ENCODE peak calls at places on chromosome 16, in nine cellular contexts. One of them, this sample, is unnamed.
A peak's percentile ranks its signal among the peaks of the same experiment; 100 is the strongest.

GRCh38 chr16:57115504-57116182 is 23.3 kb downstream of the CPNE2 start:
- DNase-seq in GM23338: peak; percentile 60
- DNase-seq in SK-N-SH: peak; percentile 70
- DNase-seq in A549: no peak
- DNase-seq in PC-3: no peak
- DNase-seq in IMR-90: peak; percentile 28
- DNase-seq in mesendoderm: no peak
- DNase-seq in fibroblast of lung: peak; percentile 47
- DNase-seq in HCT116: no peak
- DNase-seq in this sample: peak; percentile 84

GRCh38 chr16:55029509-55029908 is 98.8 kb downstream of the IRX5 start:
- DNase-seq in HCT116: no peak
- DNase-seq in A549: no peak
- DNase-seq in fibroblast of lung: no peak
- DNase-seq in mesendoderm: no peak
- DNase-seq in IMR-90: no peak
- DNase-seq in PC-3: no peak
- DNase-seq in GM23338: no peak
- DNase-seq in SK-N-SH: no peak
- DNase-seq in this sample: no peak

GRCh38 chr16:17063156-17063555 is 407.6 kb downstream of the XYLT1 start:
- DNase-seq in PC-3: no peak
- DNase-seq in HCT116: no peak
- DNase-seq in mesendoderm: no peak
- DNase-seq in GM23338: no peak
- DNase-seq in fibroblast of lung: no peak
- DNase-seq in IMR-90: no peak
- DNase-seq in A549: no peak
- DNase-seq in SK-N-SH: no peak
- DNase-seq in this sample: no peak

GRCh38 chr16:27179500-27180072 is 23.7 kb upstream of the KDM8 start:
- DNase-seq in HCT116: peak; percentile 58
- DNase-seq in PC-3: peak; percentile 58
- DNase-seq in GM23338: peak; percentile 91
- DNase-seq in mesendoderm: peak; percentile 83
- DNase-seq in A549: peak; percentile 58
- DNase-seq in IMR-90: peak; percentile 47
- DNase-seq in fibroblast of lung: peak; percentile 66
- DNase-seq in SK-N-SH: peak; percentile 77
- DNase-seq in this sample: peak; percentile 79

GRCh38 chr16:79628501-79628975 is 28.0 kb upstream of the MAF start:
- DNase-seq in IMR-90: peak; percentile 19
- DNase-seq in PC-3: no peak
- DNase-seq in fibroblast of lung: peak; percentile 78
- DNase-seq in SK-N-SH: no peak
- DNase-seq in HCT116: no peak
- DNase-seq in GM23338: no peak
- DNase-seq in mesendoderm: peak; percentile 21
- DNase-seq in A549: no peak
- DNase-seq in this sample: no peak

GRCh38 chr16:57622361-57623250 is 5.8 kb upstream of the ADGRG1 start:
- DNase-seq in mesendoderm: no peak
- DNase-seq in HCT116: no peak
- DNase-seq in fibroblast of lung: no peak
- DNase-seq in A549: no peak
- DNase-seq in PC-3: no peak
- DNase-seq in GM23338: no peak
- DNase-seq in IMR-90: no peak
- DNase-seq in SK-N-SH: no peak
- DNase-seq in this sample: no peak

GRCh38 chr16:16163571-16163970 is 59.7 kb downstream of the ABCC6 start:
- DNase-seq in mesendoderm: no peak
- DNase-seq in GM23338: no peak
- DNase-seq in A549: no peak
- DNase-seq in SK-N-SH: no peak
- DNase-seq in PC-3: no peak
- DNase-seq in HCT116: no peak
- DNase-seq in IMR-90: no peak
- DNase-seq in fibroblast of lung: no peak
- DNase-seq in this sample: no peak

GRCh38 chr16:3997231-3997841 is 116.8 kb upstream of the CREBBP start:
- DNase-seq in A549: no peak
- DNase-seq in fibroblast of lung: no peak
- DNase-seq in GM23338: no peak
- DNase-seq in HCT116: no peak
- DNase-seq in SK-N-SH: no peak
- DNase-seq in IMR-90: no peak
- DNase-seq in mesendoderm: no peak
- DNase-seq in PC-3: no peak
- DNase-seq in this sample: peak; percentile 60

GRCh38 chr16:75860654-75861053 is 134.4 kb upstream of the CPHXL start:
- DNase-seq in GM23338: peak; percentile 28
- DNase-seq in fibroblast of lung: no peak
- DNase-seq in HCT116: no peak
- DNase-seq in A549: no peak
- DNase-seq in mesendoderm: peak; percentile 28
- DNase-seq in IMR-90: no peak
- DNase-seq in PC-3: no peak
- DNase-seq in SK-N-SH: peak; percentile 29
- DNase-seq in this sample: peak; percentile 66

GRCh38 chr16:35188288-35189155 is 1729.1 kb downstream of the TP53TG3F start:
- DNase-seq in fibroblast of lung: no peak
- DNase-seq in A549: no peak
- DNase-seq in IMR-90: no peak
- DNase-seq in SK-N-SH: peak; percentile 63
- DNase-seq in mesendoderm: peak; percentile 1
- DNase-seq in GM23338: peak; percentile 8
- DNase-seq in HCT116: no peak
- DNase-seq in PC-3: no peak
- DNase-seq in this sample: no peak

GRCh38 chr16:4935231-4935855 is 1.6 kb downstream of the PPL start:
- DNase-seq in A549: no peak
- DNase-seq in fibroblast of lung: peak; percentile 92
- DNase-seq in PC-3: no peak
- DNase-seq in IMR-90: no peak
- DNase-seq in mesendoderm: no peak
- DNase-seq in GM23338: no peak
- DNase-seq in HCT116: no peak
- DNase-seq in SK-N-SH: no peak
- DNase-seq in this sample: no peak

GRCh38 chr16:1150511-1150982 is 2.4 kb upstream of the CACNA1H start:
- DNase-seq in PC-3: peak; percentile 26
- DNase-seq in GM23338: peak; percentile 64
- DNase-seq in fibroblast of lung: peak; percentile 28
- DNase-seq in HCT116: peak; percentile 60
- DNase-seq in A549: peak; percentile 84
- DNase-seq in mesendoderm: peak; percentile 61
- DNase-seq in SK-N-SH: no peak
- DNase-seq in IMR-90: peak; percentile 47
- DNase-seq in this sample: no peak

GRCh38 chr16:31487720-31488629 is 5.1 kb downstream of the SLC5A2 start:
- DNase-seq in HCT116: no peak
- DNase-seq in PC-3: peak; percentile 60
- DNase-seq in SK-N-SH: peak; percentile 91
- DNase-seq in GM23338: peak; percentile 89
- DNase-seq in IMR-90: peak; percentile 28
- DNase-seq in A549: peak; percentile 69
- DNase-seq in fibroblast of lung: peak; percentile 25
- DNase-seq in mesendoderm: peak; percentile 53
- DNase-seq in this sample: peak; percentile 76

GRCh38 chr16:15880434-15880833 is 8.0 kb downstream of the CEP20 start:
- DNase-seq in IMR-90: no peak
- DNase-seq in PC-3: peak; percentile 10
- DNase-seq in SK-N-SH: no peak
- DNase-seq in HCT116: no peak
- DNase-seq in A549: no peak
- DNase-seq in GM23338: no peak
- DNase-seq in fibroblast of lung: no peak
- DNase-seq in mesendoderm: no peak
- DNase-seq in this sample: no peak

GRCh38 chr16:53282975-53283946 is 151.0 kb upstream of the RBL2 start:
- DNase-seq in mesendoderm: peak; percentile 63
- DNase-seq in IMR-90: peak; percentile 49
- DNase-seq in GM23338: peak; percentile 75
- DNase-seq in HCT116: peak; percentile 46
- DNase-seq in PC-3: peak; percentile 66
- DNase-seq in A549: peak; percentile 58
- DNase-seq in fibroblast of lung: peak; percentile 63
- DNase-seq in SK-N-SH: peak; percentile 51
- DNase-seq in this sample: peak; percentile 54

GRCh38 chr16:17233301-17234002 is 237.3 kb downstream of the XYLT1 start:
- DNase-seq in mesendoderm: no peak
- DNase-seq in HCT116: no peak
- DNase-seq in GM23338: no peak
- DNase-seq in fibroblast of lung: no peak
- DNase-seq in SK-N-SH: no peak
- DNase-seq in PC-3: no peak
- DNase-seq in IMR-90: no peak
- DNase-seq in A549: no peak
- DNase-seq in this sample: peak; percentile 12

GRCh38 chr16:79997257-79997656 is 396.7 kb upstream of the MAF start:
- DNase-seq in SK-N-SH: peak; percentile 14
- DNase-seq in fibroblast of lung: peak; percentile 10
- DNase-seq in HCT116: no peak
- DNase-seq in GM23338: peak; percentile 60
- DNase-seq in mesendoderm: peak; percentile 44
- DNase-seq in A549: no peak
- DNase-seq in PC-3: no peak
- DNase-seq in IMR-90: peak; percentile 26
- DNase-seq in this sample: peak; percentile 50

GRCh38 chr16:57609541-57610401 is 18.7 kb upstream of the ADGRG1 start:
- DNase-seq in HCT116: no peak
- DNase-seq in fibroblast of lung: peak; percentile 41
- DNase-seq in A549: no peak
- DNase-seq in SK-N-SH: peak; percentile 30
- DNase-seq in GM23338: no peak
- DNase-seq in IMR-90: peak; percentile 54
- DNase-seq in mesendoderm: no peak
- DNase-seq in PC-3: no peak
- DNase-seq in this sample: no peak

GRCh38 chr16:66845791-66846221 is 1.6 kb downstream of the CA7 start:
- DNase-seq in A549: no peak
- DNase-seq in PC-3: no peak
- DNase-seq in IMR-90: no peak
- DNase-seq in HCT116: no peak
- DNase-seq in mesendoderm: no peak
- DNase-seq in SK-N-SH: no peak
- DNase-seq in GM23338: no peak
- DNase-seq in fibroblast of lung: no peak
- DNase-seq in this sample: no peak

GRCh38 chr16:64362193-64362592 is 759.7 kb downstream of the CDH11 start:
- DNase-seq in SK-N-SH: no peak
- DNase-seq in A549: no peak
- DNase-seq in HCT116: no peak
- DNase-seq in PC-3: peak; percentile 77
- DNase-seq in IMR-90: peak; percentile 52
- DNase-seq in fibroblast of lung: no peak
- DNase-seq in mesendoderm: no peak
- DNase-seq in GM23338: no peak
- DNase-seq in this sample: no peak

GRCh38 chr16:54237-54581 is 581 bp downstream of the SNRNP25 start:
- DNase-seq in GM23338: no peak
- DNase-seq in fibroblast of lung: no peak
- DNase-seq in PC-3: no peak
- DNase-seq in SK-N-SH: no peak
- DNase-seq in IMR-90: no peak
- DNase-seq in mesendoderm: no peak
- DNase-seq in A549: no peak
- DNase-seq in HCT116: no peak
- DNase-seq in this sample: no peak
- H3K4me3 ChIP-seq in GM23338: peak overlapping the region; percentile 87
- H3K4me3 ChIP-seq in fibroblast of lung: peak overlapping the region; percentile 91
- H3K4me3 ChIP-seq in PC-3: peak overlapping the region; percentile 93
- H3K4me3 ChIP-seq in SK-N-SH: peak overlapping the region; percentile 67
- H3K4me3 ChIP-seq in IMR-90: peak overlapping the region; percentile 93
- H3K4me3 ChIP-seq in mesendoderm: peak overlapping the region; percentile 39
- H3K4me3 ChIP-seq in A549: peak overlapping the region; percentile 70
- H3K4me3 ChIP-seq in HCT116: peak overlapping the region; percentile 67
- H3K4me3 ChIP-seq in this sample: peak overlapping the region; percentile 68

GRCh38 chr16:83554096-83554495 is 253.7 kb upstream of the HSBP1 start:
- DNase-seq in PC-3: no peak
- DNase-seq in IMR-90: no peak
- DNase-seq in fibroblast of lung: no peak
- DNase-seq in mesendoderm: no peak
- DNase-seq in HCT116: no peak
- DNase-seq in A549: no peak
- DNase-seq in SK-N-SH: no peak
- DNase-seq in GM23338: no peak
- DNase-seq in this sample: no peak

GRCh38 chr16:83552930-83553329 is 254.8 kb upstream of the HSBP1 start:
- DNase-seq in PC-3: no peak
- DNase-seq in mesendoderm: no peak
- DNase-seq in fibroblast of lung: no peak
- DNase-seq in A549: no peak
- DNase-seq in IMR-90: no peak
- DNase-seq in GM23338: no peak
- DNase-seq in SK-N-SH: no peak
- DNase-seq in HCT116: no peak
- DNase-seq in this sample: no peak

GRCh38 chr16:83552193-83552592 is 255.6 kb upstream of the HSBP1 start:
- DNase-seq in IMR-90: peak; percentile 77
- DNase-seq in SK-N-SH: no peak
- DNase-seq in GM23338: no peak
- DNase-seq in PC-3: peak; percentile 2
- DNase-seq in mesendoderm: no peak
- DNase-seq in HCT116: no peak
- DNase-seq in A549: no peak
- DNase-seq in fibroblast of lung: peak; percentile 1
- DNase-seq in this sample: no peak

GRCh38 chr16:83549836-83550569 is 257.8 kb upstream of the HSBP1 start:
- DNase-seq in HCT116: no peak
- DNase-seq in SK-N-SH: no peak
- DNase-seq in fibroblast of lung: no peak
- DNase-seq in GM23338: no peak
- DNase-seq in A549: no peak
- DNase-seq in PC-3: no peak
- DNase-seq in mesendoderm: peak; percentile 30
- DNase-seq in IMR-90: no peak
- DNase-seq in this sample: peak; percentile 25
- H3K4me2 ChIP-seq in HCT116: no peak overlapping the region
- H3K4me2 ChIP-seq in SK-N-SH: peak overlapping the region; percentile 47
- H3K4me2 ChIP-seq in fibroblast of lung: no peak overlapping the region
- H3K4me2 ChIP-seq in GM23338: no peak overlapping the region
- H3K4me2 ChIP-seq in A549: no peak overlapping the region
- H3K4me2 ChIP-seq in PC-3: no peak overlapping the region
- H3K4me2 ChIP-seq in mesendoderm: no peak overlapping the region
- H3K4me2 ChIP-seq in IMR-90: no peak overlapping the region
- H3K4me2 ChIP-seq in this sample: peak overlapping the region; percentile 50

GRCh38 chr16:2905988-2906387 is 5.7 kb upstream of the FLYWCH1 start:
- DNase-seq in IMR-90: no peak
- DNase-seq in fibroblast of lung: no peak
- DNase-seq in A549: no peak
- DNase-seq in HCT116: no peak
- DNase-seq in SK-N-SH: no peak
- DNase-seq in GM23338: no peak
- DNase-seq in mesendoderm: no peak
- DNase-seq in PC-3: no peak
- DNase-seq in this sample: no peak
- H3K4me3 ChIP-seq in IMR-90: no peak overlapping the region
- H3K4me3 ChIP-seq in fibroblast of lung: no peak overlapping the region
- H3K4me3 ChIP-seq in A549: peak overlapping the region; percentile 14
- H3K4me3 ChIP-seq in HCT116: no peak overlapping the region
- H3K4me3 ChIP-seq in SK-N-SH: no peak overlapping the region
- H3K4me3 ChIP-seq in GM23338: peak overlapping the region; percentile 38
- H3K4me3 ChIP-seq in mesendoderm: no peak overlapping the region
- H3K4me3 ChIP-seq in PC-3: no peak overlapping the region
- H3K4me3 ChIP-seq in this sample: no peak overlapping the region

GRCh38 chr16:51636913-51637743 is 486.1 kb upstream of the SALL1 start:
- DNase-seq in A549: no peak
- DNase-seq in PC-3: peak; percentile 6
- DNase-seq in mesendoderm: peak; percentile 79
- DNase-seq in HCT116: no peak
- DNase-seq in IMR-90: no peak
- DNase-seq in fibroblast of lung: no peak
- DNase-seq in GM23338: peak; percentile 91
- DNase-seq in SK-N-SH: peak; percentile 48
- DNase-seq in this sample: peak; percentile 26
- H3K4me2 ChIP-seq in A549: peak overlapping the region; percentile 14
- H3K4me2 ChIP-seq in PC-3: no peak overlapping the region
- H3K4me2 ChIP-seq in mesendoderm: peak overlapping the region; percentile 1
- H3K4me2 ChIP-seq in HCT116: no peak overlapping the region
- H3K4me2 ChIP-seq in IMR-90: peak overlapping the region; percentile 96
- H3K4me2 ChIP-seq in fibroblast of lung: no peak overlapping the region
- H3K4me2 ChIP-seq in GM23338: peak overlapping the region; percentile 75
- H3K4me2 ChIP-seq in SK-N-SH: peak overlapping the region; percentile 70
- H3K4me2 ChIP-seq in this sample: peak overlapping the region; percentile 64

This sample was measured in neural progenitor cell.